ENCODE peak calls at places on chromosome 3, in four cellular contexts. K, N, C and H are unnamed samples.

GRCh38 chr3:108407858-108408257 is 102.5 kb downstream of the MYH15 start:
- DNase-seq in K (no peak), N (no peak), C (no peak), H (no peak)

GRCh38 chr3:51621091-51621892 is 49.8 kb upstream of the TEX264 start:
- DNase-seq in K (no peak), N (no peak), C (peak), H (no peak)

GRCh38 chr3:17913349-17913748 is 170.9 kb upstream of the TBC1D5 start:
- DNase-seq in K (no peak), N (no peak), C (no peak), H (no peak)

GRCh38 chr3:111904376-111905241 is 45.5 kb downstream of the PHLDB2 start:
- DNase-seq in K (no peak), N (no peak), C (no peak), H (no peak)

GRCh38 chr3:183188895-183189462 is 26.4 kb upstream of the LAMP3 start:
- DNase-seq in K (no peak), N (peak), C (no peak), H (peak)

GRCh38 chr3:186668426-186668825 is 2.6 kb downstream of the HRG start:
- DNase-seq in K (no peak), N (no peak), C (no peak), H (no peak)

GRCh38 chr3:140677764-140678163 is at the start of gene TRIM42:
- DNase-seq in K (no peak), N (no peak), C (no peak), H (no peak)

GRCh38 chr3:184591789-184592188 is 30.2 kb downstream of the EPHB3 start:
- DNase-seq in K (no peak), N (no peak), C (no peak), H (no peak)

GRCh38 chr3:105118905-105119304 is 247.8 kb upstream of the ALCAM start:
- DNase-seq in K (no peak), N (no peak), C (no peak), H (no peak)

GRCh38 chr3:15171096-15171495 is 35.0 kb upstream of the CAPN7 start:
- DNase-seq in K (no peak), N (no peak), C (no peak), H (no peak)

GRCh38 chr3:135989247-135989646 is 23.7 kb downstream of the PPP2R3A start:
- DNase-seq in K (no peak), N (no peak), C (no peak), H (no peak)

GRCh38 chr3:64270143-64270542 is 44.9 kb upstream of the PRICKLE2 start:
- DNase-seq in K (no peak), N (no peak), C (no peak), H (peak)

GRCh38 chr3:64268926-64269325 is 43.7 kb upstream of the PRICKLE2 start:
- DNase-seq in K (no peak), N (no peak), C (no peak), H (no peak)

GRCh38 chr3:64266983-64267382 is 41.7 kb upstream of the PRICKLE2 start:
- DNase-seq in K (no peak), N (no peak), C (no peak), H (peak)

GRCh38 chr3:64266065-64266874 is 41.0 kb upstream of the PRICKLE2 start:
- DNase-seq in K (peak), N (no peak), C (no peak), H (no peak)

DNA sequence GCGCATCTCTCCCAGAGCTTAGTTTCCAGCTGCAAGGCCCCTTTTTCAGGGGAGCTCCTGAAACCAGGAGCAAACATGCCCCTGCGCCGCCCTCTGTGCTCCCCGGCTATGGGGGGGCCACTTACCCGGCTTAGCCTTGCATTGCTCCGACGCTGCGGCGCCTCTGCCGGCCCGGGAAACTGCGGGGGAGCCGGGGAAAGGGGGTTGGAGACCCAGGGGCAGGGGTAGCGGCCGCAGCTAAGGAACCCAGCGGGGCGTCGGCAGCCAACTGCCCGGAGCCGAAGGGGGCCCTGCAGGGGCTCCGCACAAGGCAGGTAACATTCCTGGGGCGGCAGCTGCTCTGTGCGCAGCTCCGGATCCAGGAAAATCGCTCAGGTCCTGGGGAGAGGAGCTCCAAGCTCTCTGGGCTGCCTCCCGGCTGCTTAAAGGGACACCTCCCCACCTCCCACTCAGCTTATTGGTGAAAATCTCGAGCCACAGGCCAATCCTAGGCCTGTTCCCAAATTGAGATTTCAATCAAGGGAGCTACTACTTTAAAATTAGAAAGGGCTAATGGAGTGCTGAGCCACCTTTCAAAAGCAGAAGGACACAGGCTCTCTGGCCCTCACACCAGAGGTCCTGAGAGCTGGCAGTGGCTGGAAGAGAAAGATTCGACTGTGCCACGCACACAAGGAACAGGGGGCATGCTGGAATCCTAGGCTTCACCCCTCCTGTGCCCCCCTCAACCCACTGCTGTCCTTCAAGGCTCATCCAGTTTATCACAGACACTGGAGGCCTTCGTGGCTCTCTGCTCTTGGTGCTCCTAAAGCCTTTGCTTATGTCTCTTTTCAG is 42.7 kb upstream of the PRICKLE2 start:
- DNase-seq in K (peak), N (peak), C (no peak), H (peak)
- H3K4me3 ChIP-seq in K (peak), N (peak), C (no peak), H (peak)

GRCh38 chr3:33439421-33440327 is 531 bp downstream of the UBP1 start:
- DNase-seq in K (peak), N (peak), C (no peak), H (peak)
- H3K4me3 ChIP-seq in K (peak), N (peak), C (peak), H (peak)

GRCh38 chr3:50341537-50341936 is 901 bp upstream of the RASSF1 start:
- DNase-seq in K (no peak), N (no peak), C (no peak), H (peak)

GRCh38 chr3:50340404-50341329 is at the start of gene RASSF1:
- DNase-seq in K (peak), N (peak), C (peak), H (peak)

GRCh38 chr3:50345008-50345407 is 524 bp downstream of the ZMYND10 start:
- DNase-seq in K (no peak), N (no peak), C (no peak), H (no peak)

GRCh38 chr3:50341996-50342732 is 1.5 kb upstream of the RASSF1 start:
- DNase-seq in K (no peak), N (no peak), C (no peak), H (no peak)

GRCh38 chr3:50342818-50343633 is 2.4 kb upstream of the RASSF1 start:
- DNase-seq in K (no peak), N (peak), C (no peak), H (peak)
- H3K4me3 ChIP-seq in K (no peak), N (no peak), C (no peak), H (no peak)

GRCh38 chr3:97914390-97914789 is 57.8 kb downstream of the RIOX2 start:
- DNase-seq in K (no peak), N (no peak), C (peak), H (no peak)

GRCh38 chr3:97916576-97916975 is 55.7 kb downstream of the RIOX2 start:
- DNase-seq in K (no peak), N (no peak), C (no peak), H (no peak)

GRCh38 chr3:97911459-97911858 is 60.8 kb downstream of the RIOX2 start:
- DNase-seq in K (no peak), N (no peak), C (no peak), H (no peak)

GRCh38 chr3:97910931-97911351 is 61.3 kb downstream of the RIOX2 start:
- DNase-seq in K (no peak), N (peak), C (peak), H (no peak)
- H3K4me3 ChIP-seq in K (no peak), N (peak), C (peak), H (no peak)

GRCh38 chr3:13550257-13550693 is 1.4 kb downstream of the FBLN2 start:
- DNase-seq in K (no peak), N (no peak), C (no peak), H (no peak)
- H3K4me3 ChIP-seq in K (peak), N (no peak), C (no peak), H (no peak)

GRCh38 chr3:45027406-45027805 is 1.3 kb downstream of the CLEC3B start:
- DNase-seq in K (no peak), N (no peak), C (no peak), H (no peak)
- H3K4me3 ChIP-seq in K (no peak), N (no peak), C (no peak), H (no peak)

GRCh38 chr3:156334841-156335545 is 214.6 kb downstream of the KCNAB1 start:
- DNase-seq in K (no peak), N (no peak), C (no peak), H (no peak)

DNA sequence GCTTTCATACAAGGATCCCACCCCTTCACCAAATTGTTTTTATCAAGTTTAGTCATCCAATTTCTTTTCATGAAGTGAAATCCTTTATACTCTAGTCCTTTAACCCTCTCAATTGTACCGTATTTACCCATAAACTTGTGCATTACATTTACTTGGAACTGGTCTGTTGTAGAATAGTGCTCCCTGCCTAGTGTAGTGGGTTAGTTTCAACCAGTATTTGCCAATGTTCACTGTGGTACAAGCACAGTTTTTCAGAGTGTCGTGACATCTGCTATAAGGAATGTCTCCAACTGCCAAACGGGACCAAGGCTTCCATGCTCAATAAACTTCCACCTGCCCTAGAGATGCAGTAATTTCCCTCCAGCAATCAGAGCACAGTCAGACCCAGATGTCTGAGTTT is 211.9 kb downstream of the KCNAB1 start:
- DNase-seq in K (no peak), N (no peak), C (no peak), H (no peak)
- H3K4me3 ChIP-seq in K (no peak), N (no peak), C (no peak), H (no peak)